ENCODE peak calls at places on chromosomes 5 and 9, in nine cellular contexts. U is A549, J is neural crest cell, D is heart right ventricle, X is B cell, Y is fibroblast of pulmonary artery, L is PC-9, F is tibial artery, B is uterus. C is an unnamed sample.

GRCh38 chr5:128093368-128093767 is 9.8 kb downstream of the SLC12A2 start:
- DNase-seq in U (no peak), J (no peak), D (no peak), X (no peak), Y (peak), L (no peak), F (no peak), B (no peak), C (no peak)

GRCh38 chr5:40277161-40277906 is 402.4 kb upstream of the PTGER4 start:
- DNase-seq in U (no peak), J (no peak), D (no peak), X (peak), Y (no peak), L (no peak), F (no peak), B (no peak), C (no peak)

GRCh38 chr5:96226941-96227552 is 206.0 kb downstream of the PCSK1 start:
- DNase-seq in U (peak), J (no peak), D (no peak), X (no peak), Y (peak), L (peak), F (no peak), B (no peak), C (no peak)

GRCh38 chr9:130139251-130139650 is 33.0 kb upstream of the NCS1 start:
- DNase-seq in U (no peak), J (no peak), D (no peak), X (no peak), Y (no peak), L (no peak), F (no peak), B (no peak), C (no peak)

GRCh38 chr9:87464110-87464991 is 33.3 kb upstream of the DAPK1 start:
- DNase-seq in U (no peak), J (no peak), D (no peak), X (no peak), Y (peak), L (peak), F (no peak), B (peak), C (no peak)

GRCh38 chr9:90002299-90003045 is 397.7 kb downstream of the GADD45G start:
- DNase-seq in U (no peak), J (no peak), D (no peak), X (no peak), Y (no peak), L (no peak), F (no peak), B (no peak), C (no peak)

GRCh38 chr5:113367586-113367985 is 67.2 kb downstream of the TSSK1B start:
- DNase-seq in U (no peak), J (no peak), D (no peak), X (no peak), Y (no peak), L (no peak), F (no peak), B (no peak), C (no peak)

GRCh38 chr9:86494644-86495081 is 140.5 kb upstream of the TUT7 start:
- DNase-seq in U (peak), J (no peak), D (no peak), X (no peak), Y (peak), L (peak), F (no peak), B (no peak), C (no peak)

GRCh38 chr9:113505963-113506624 is 42.6 kb downstream of the RGS3 start:
- DNase-seq in U (no peak), J (peak), D (no peak), X (no peak), Y (no peak), L (no peak), F (no peak), B (no peak), C (no peak)

GRCh38 chr5:92907914-92908606 is 673.0 kb downstream of the NR2F1-AS1 start:
- DNase-seq in U (no peak), J (no peak), D (no peak), X (no peak), Y (peak), L (no peak), F (no peak), B (no peak), C (peak)

GRCh38 chr9:76716270-76716669 is 48.0 kb upstream of the PCA3 start:
- DNase-seq in U (no peak), J (no peak), D (no peak), X (no peak), Y (no peak), L (no peak), F (no peak), B (no peak), C (no peak)

GRCh38 chr9:128887914-128888350 is 6.0 kb downstream of the LRRC8A start:
- DNase-seq in U (no peak), J (no peak), D (no peak), X (no peak), Y (peak), L (no peak), F (no peak), B (peak), C (no peak)

GRCh38 chr9:133656211-133657119 is 20.3 kb downstream of the DBH start:
- DNase-seq in U (no peak), J (no peak), D (no peak), X (no peak), Y (no peak), L (no peak), F (no peak), B (no peak), C (no peak)

GRCh38 chr9:37967272-37967581 is 63.3 kb upstream of the SLC25A51 start:
- DNase-seq in U (no peak), J (no peak), D (no peak), X (no peak), Y (no peak), L (peak), F (no peak), B (no peak), C (no peak)

GRCh38 chr5:153147891-153148623 is 342.4 kb upstream of the GRIA1 start:
- DNase-seq in U (peak), J (no peak), D (no peak), X (peak), Y (peak), L (peak), F (no peak), B (no peak), C (peak)

GRCh38 chr5:115787426-115787825 is 29.0 kb downstream of the CDO1 start:
- DNase-seq in U (no peak), J (no peak), D (no peak), X (no peak), Y (no peak), L (no peak), F (no peak), B (no peak), C (no peak)

GRCh38 chr5:83414601-83415000 is 56.9 kb upstream of the VCAN start:
- DNase-seq in U (no peak), J (no peak), D (no peak), X (no peak), Y (peak), L (no peak), F (no peak), B (no peak), C (no peak)

GRCh38 chr5:157463081-157463480 is 3.1 kb downstream of the NIPAL4 start:
- DNase-seq in U (no peak), J (no peak), D (no peak), X (no peak), Y (no peak), L (no peak), F (no peak), B (no peak), C (no peak)

GRCh38 chr9:22405869-22406659 is 40.6 kb upstream of the DMRTA1 start:
- DNase-seq in U (no peak), J (no peak), D (no peak), X (no peak), Y (no peak), L (no peak), F (no peak), B (no peak), C (no peak)

GRCh38 chr5:149060325-149060724 is 2.5 kb downstream of the SH3TC2 start:
- DNase-seq in U (no peak), J (no peak), D (peak), X (no peak), Y (peak), L (peak), F (no peak), B (peak), C (peak)

GRCh38 chr5:147303976-147304375 is 69.2 kb downstream of the STK32A start:
- DNase-seq in U (peak), J (no peak), D (no peak), X (no peak), Y (peak), L (peak), F (no peak), B (no peak), C (no peak)

GRCh38 chr5:157481666-157482065 is 21.7 kb downstream of the NIPAL4 start:
- DNase-seq in U (no peak), J (no peak), D (no peak), X (no peak), Y (no peak), L (no peak), F (no peak), B (no peak), C (no peak)

GRCh38 chr9:21434202-21435014 is 5.8 kb upstream of the IFNA1 start:
- DNase-seq in U (peak), J (peak), D (peak), X (peak), Y (peak), L (no peak), F (no peak), B (no peak), C (peak)

GRCh38 chr5:42513246-42513645 is 90.0 kb downstream of the GHR start:
- DNase-seq in U (no peak), J (no peak), D (no peak), X (no peak), Y (no peak), L (no peak), F (no peak), B (no peak), C (no peak)

GRCh38 chr5:179960204-179960831 is 52.6 kb upstream of the TBC1D9B start:
- DNase-seq in U (no peak), J (no peak), D (no peak), X (no peak), Y (no peak), L (no peak), F (no peak), B (no peak), C (no peak)

GRCh38 chr9:114681594-114682332 is at the start of gene TEX48:
- DNase-seq in U (peak), J (peak), D (peak), X (peak), Y (peak), L (peak), F (no peak), B (peak), C (peak)

GRCh38 chr5:116494784-116495480 is 79.7 kb downstream of the SEMA6A start:
- DNase-seq in U (no peak), J (no peak), D (no peak), X (no peak), Y (no peak), L (no peak), F (no peak), B (no peak), C (peak)

GRCh38 chr9:137989156-137989555 is 111.6 kb downstream of the CACNA1B start:
- DNase-seq in U (no peak), J (no peak), D (no peak), X (no peak), Y (no peak), L (no peak), F (no peak), B (no peak), C (no peak)

GRCh38 chr5:8993031-8993430 is 552.8 kb downstream of the SEMA5A start:
- DNase-seq in U (peak), J (no peak), D (no peak), X (no peak), Y (peak), L (no peak), F (no peak), B (no peak), C (peak)
- TF ChIP-seq CTCF in U (no peak), J (peak), D (no peak), X (no peak), Y (peak), L (peak), F (no peak), B (no peak), C (peak)

GRCh38 chr9:109411818-109412352 is 86.2 kb downstream of the PTPN3 start:
- DNase-seq in U (peak), J (no peak), D (no peak), X (peak), Y (peak), L (no peak), F (no peak), B (no peak), C (peak)
- TF ChIP-seq CTCF in U (peak), J (peak), D (peak), X (peak), Y (peak), L (peak), F (peak), B (no peak), C (peak)

GRCh38 chr5:121967187-121967586 is 5.4 kb downstream of the SRFBP1 start:
- DNase-seq in U (peak), J (no peak), D (no peak), X (no peak), Y (peak), L (no peak), F (no peak), B (no peak), C (no peak)
- TF ChIP-seq CTCF in U (peak), J (peak), D (peak), X (no peak), Y (peak), L (peak), F (peak), B (peak), C (no peak)

GRCh38 chr9:8188720-8189407 is 389.3 kb upstream of the DMAC1 start:
- DNase-seq in U (no peak), J (no peak), D (no peak), X (no peak), Y (no peak), L (no peak), F (no peak), B (no peak), C (no peak)

GRCh38 chr9:8186553-8186952 is 387.0 kb upstream of the DMAC1 start:
- DNase-seq in U (no peak), J (no peak), D (no peak), X (no peak), Y (no peak), L (no peak), F (no peak), B (no peak), C (peak)

GRCh38 chr9:8179381-8180053 is 379.9 kb upstream of the DMAC1 start:
- DNase-seq in U (no peak), J (no peak), D (no peak), X (no peak), Y (no peak), L (no peak), F (no peak), B (no peak), C (no peak)

DNA sequence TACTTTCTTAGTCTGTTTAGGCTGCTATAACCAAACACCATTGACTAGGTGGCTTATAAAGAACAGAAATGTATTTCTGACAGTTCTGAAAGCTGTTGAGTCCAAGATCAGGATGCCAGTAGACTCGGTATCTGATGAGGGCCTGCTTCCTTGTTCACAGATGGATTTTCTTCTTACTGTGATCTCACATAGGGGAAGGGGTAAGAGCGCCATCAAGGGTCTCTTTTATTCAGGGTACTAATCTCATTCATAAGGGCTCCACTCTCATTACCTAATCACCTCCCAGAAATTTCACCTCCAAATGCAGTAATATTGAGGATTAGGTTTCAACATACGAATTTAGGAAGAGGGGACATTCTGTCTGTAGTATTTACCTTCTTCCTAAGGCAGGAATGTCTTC is 384.0 kb upstream of the DMAC1 start:
- DNase-seq in U (no peak), J (no peak), D (no peak), X (peak), Y (no peak), L (no peak), F (no peak), B (no peak), C (no peak)
- TF ChIP-seq CTCF in U (no peak), J (no peak), D (no peak), X (no peak), Y (no peak), L (no peak), F (no peak), B (no peak), C (no peak)

DNA sequence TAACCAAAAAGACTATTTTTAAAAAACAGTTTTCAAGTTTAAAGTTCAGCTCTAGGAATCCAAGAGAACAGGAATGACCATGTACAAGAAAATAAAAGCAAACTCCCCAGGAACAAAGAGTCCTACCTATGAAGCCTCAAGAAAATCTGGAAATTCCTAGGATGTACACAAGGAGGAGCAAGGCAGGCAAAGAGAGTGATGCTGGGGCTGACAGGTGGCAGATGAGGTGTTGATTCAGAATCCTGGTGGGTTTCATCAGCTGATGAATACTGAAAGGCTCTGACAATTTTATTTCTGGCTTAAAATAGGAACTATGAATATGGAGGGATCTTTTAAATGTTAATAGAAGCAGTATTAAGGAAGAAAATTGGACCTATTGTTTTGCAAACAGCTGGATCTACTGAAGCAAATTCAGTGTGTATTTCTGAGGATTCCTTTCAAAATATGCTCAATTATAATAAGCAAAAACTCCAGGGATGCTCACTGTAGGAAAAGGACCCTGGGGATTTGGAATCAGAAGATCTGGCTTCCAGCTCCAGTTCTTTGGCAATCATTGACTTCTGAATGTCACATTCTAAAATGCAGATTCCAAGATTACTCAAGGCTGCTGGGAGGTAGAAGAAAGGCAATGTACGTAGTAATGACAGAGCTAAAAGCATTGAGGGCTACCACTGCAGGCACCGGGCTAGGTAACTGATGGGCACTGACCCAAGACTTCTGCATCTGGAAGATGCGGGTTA is 28.0 kb upstream of the SH3RF2 start:
- DNase-seq in U (peak), J (no peak), D (no peak), X (no peak), Y (no peak), L (no peak), F (no peak), B (no peak), C (no peak)
- TF ChIP-seq CTCF in U (peak), J (peak), D (no peak), X (no peak), Y (peak), L (peak), F (peak), B (no peak), C (no peak)

DNA sequence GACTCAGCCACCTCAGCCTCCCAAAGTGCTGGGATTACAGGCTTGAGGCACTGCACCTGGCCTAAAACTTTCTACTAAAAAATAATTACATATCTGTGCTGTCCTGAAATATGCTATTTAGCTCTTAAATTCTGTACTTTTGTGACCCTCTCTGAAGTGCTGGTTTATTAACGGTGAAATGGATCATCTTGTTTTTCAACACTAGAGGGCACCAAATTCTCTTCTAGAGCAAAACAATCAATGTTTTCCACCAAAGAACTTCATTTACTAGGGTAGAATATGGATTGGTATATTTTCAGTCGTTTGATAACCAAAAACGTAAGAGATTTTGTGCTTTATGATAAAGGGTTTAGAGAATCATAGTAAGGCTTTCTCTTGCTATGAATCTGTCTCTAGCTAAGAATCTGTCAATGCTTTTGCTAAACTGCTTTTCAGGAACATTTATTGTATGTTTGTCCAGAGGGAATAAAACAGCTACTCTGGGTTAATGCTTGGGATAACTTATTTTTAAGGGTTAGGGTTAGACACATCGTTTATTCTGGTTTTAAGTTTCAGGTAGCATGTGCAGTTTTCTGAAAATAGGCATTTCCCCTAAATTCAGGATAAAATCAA is 63.6 kb downstream of the RNF180 start:
- DNase-seq in U (peak), J (no peak), D (no peak), X (peak), Y (peak), L (no peak), F (no peak), B (no peak), C (peak)
- TF ChIP-seq CTCF in U (peak), J (peak), D (peak), X (peak), Y (peak), L (peak), F (peak), B (peak), C (peak)